ENCODE peak calls at places on chromosomes 3 and 15, in ten cellular contexts. D, Y, H, T, F, C, Q, B, A and N are unnamed samples.

GRCh38 chr3:104846270-104846669 is 520.4 kb upstream of the ALCAM start:
- DNase-seq in A (no peak), B (no peak), C (no peak), Q (no peak), T (no peak), Y (peak; percentile 90), H (no peak), F (no peak), D (no peak), N (no peak)

GRCh38 chr15:71374607-71375352 is 259.5 kb downstream of the THSD4 start:
- DNase-seq in A (no peak), F (no peak), D (no peak), B (no peak), H (no peak), Q (no peak), C (no peak), Y (peak; percentile 82), T (no peak), N (no peak)

GRCh38 chr3:138459619-138460535 is 25.5 kb downstream of the ESYT3 start:
- DNase-seq in Q (no peak), T (no peak), D (no peak), A (no peak), H (no peak), C (no peak), B (no peak), F (no peak), Y (no peak), N (peak; percentile 53)

GRCh38 chr3:13009132-13009945 is 63.9 kb downstream of the IQSEC1 start:
- DNase-seq in F (peak; percentile 88), T (no peak), H (no peak), B (peak; percentile 82), A (peak; percentile 55), Y (no peak), C (peak; percentile 73), Q (peak; percentile 56), D (no peak), N (peak; percentile 90)

GRCh38 chr3:28109829-28110228 is 131.6 kb upstream of the CMC1 start:
- DNase-seq in A (no peak), D (peak; percentile 3), T (no peak), Q (no peak), F (no peak), C (no peak), H (no peak), B (no peak), Y (peak; percentile 0), N (no peak)

GRCh38 chr3:160801386-160802118 is 45.5 kb downstream of the PPM1L start:
- DNase-seq in B (peak; percentile 77), F (no peak), Y (peak; percentile 0), H (no peak), A (no peak), C (peak; percentile 65), Q (peak; percentile 1), D (no peak), T (no peak), N (no peak)

GRCh38 chr3:188546835-188547670 is 393.1 kb downstream of the LPP start:
- DNase-seq in F (no peak), H (no peak), B (no peak), D (peak; percentile 10), A (no peak), C (no peak), Q (no peak), T (no peak), Y (peak; percentile 89), N (no peak)

GRCh38 chr15:99537344-99537743 is 28.4 kb upstream of the MEF2A start:
- DNase-seq in D (no peak), F (no peak), H (no peak), C (no peak), Q (no peak), Y (peak; percentile 13), B (no peak), T (no peak), A (no peak), N (no peak)

GRCh38 chr3:140128217-140129137 is 193.5 kb downstream of the CLSTN2 start:
- DNase-seq in F (peak; percentile 35), Y (peak; percentile 11), Q (no peak), B (peak; percentile 63), C (peak; percentile 20), H (peak; percentile 18), D (peak; percentile 10), A (no peak), T (no peak), N (peak; percentile 67)

GRCh38 chr15:74957301-74958035 is 896 bp upstream of the RPP25 start:
- DNase-seq in F (no peak), D (peak; percentile 43), A (no peak), T (no peak), B (peak; percentile 63), C (peak; percentile 69), Y (no peak), Q (no peak), H (no peak), N (peak; percentile 82)

GRCh38 chr15:86329311-86330013 is 249.8 kb downstream of the AGBL1 start:
- DNase-seq in Q (no peak), F (no peak), Y (no peak), B (no peak), D (no peak), H (no peak), T (no peak), C (no peak), A (no peak), N (no peak)

GRCh38 chr3:77411990-77412389 is 372.1 kb downstream of the ROBO2 start:
- DNase-seq in C (no peak), B (no peak), T (no peak), F (no peak), D (no peak), A (no peak), Q (no peak), Y (no peak), H (no peak), N (no peak)

GRCh38 chr3:129054605-129055104 is 5.9 kb upstream of the GP9 start:
- DNase-seq in B (no peak), A (no peak), Y (no peak), H (peak; percentile 49), Q (no peak), D (no peak), F (no peak), T (no peak), C (peak; percentile 57), N (no peak)

GRCh38 chr15:101437209-101437608 is 52.3 kb downstream of the PCSK6 start:
- DNase-seq in Q (no peak), D (peak; percentile 66), Y (no peak), F (no peak), C (no peak), T (no peak), H (no peak), B (no peak), A (no peak), N (no peak)

GRCh38 chr3:5019411-5020261 is 40.4 kb downstream of the BHLHE40 start:
- DNase-seq in Y (no peak), B (no peak), T (no peak), F (no peak), H (no peak), A (peak; percentile 74), C (peak; percentile 54), D (no peak), Q (peak; percentile 78), N (peak; percentile 60)

GRCh38 chr3:158845748-158846350 is 44.0 kb downstream of the MFSD1 start:
- DNase-seq in C (peak; percentile 27), H (peak; percentile 9), B (no peak), D (peak; percentile 50), Y (no peak), A (no peak), F (peak; percentile 61), T (no peak), Q (peak; percentile 44), N (no peak)

GRCh38 chr3:150303776-150304175 is 104.3 kb upstream of the TSC22D2 start:
- DNase-seq in D (peak; percentile 25), F (peak; percentile 3), T (no peak), Y (no peak), A (no peak), Q (no peak), C (no peak), H (peak; percentile 16), B (no peak), N (no peak)

GRCh38 chr3:141795311-141795710 is 32.1 kb downstream of the GRK7 start:
- DNase-seq in B (no peak), F (no peak), A (no peak), Y (no peak), D (no peak), H (no peak), T (no peak), Q (no peak), C (no peak), N (no peak)

GRCh38 chr3:141797819-141798405 is 34.7 kb downstream of the GRK7 start:
- DNase-seq in A (peak; percentile 11), D (no peak), B (no peak), C (no peak), F (no peak), H (peak; percentile 6), Q (peak; percentile 11), T (no peak), Y (no peak), N (no peak)

GRCh38 chr3:141795719-141796435 is 32.7 kb downstream of the GRK7 start:
- DNase-seq in Y (no peak), A (peak; percentile 11), H (no peak), F (no peak), B (peak; percentile 85), Q (no peak), T (peak; percentile 67), C (peak; percentile 43), D (no peak), N (peak; percentile 85)

GRCh38 chr3:141797167-141797773 is 34.1 kb downstream of the GRK7 start:
- DNase-seq in T (peak; percentile 39), F (no peak), Q (peak; percentile 45), H (peak; percentile 8), Y (peak; percentile 7), A (peak; percentile 31), B (peak; percentile 80), D (no peak), C (peak; percentile 34), N (peak; percentile 69)

GRCh38 chr3:141796436-141797166 is 33.4 kb downstream of the GRK7 start:
- DNase-seq in D (no peak), T (no peak), Q (peak; percentile 57), B (no peak), H (no peak), F (peak; percentile 79), A (peak; percentile 51), C (peak; percentile 30), Y (no peak), N (no peak)
- H3K4me1 ChIP-seq in D (no peaks in the 10 kb centered on the region), T (peaks cover 12% of the 10 kb centered on the region), Q (peaks cover 54% of the 10 kb centered on the region), B (peaks cover 11% of the 10 kb centered on the region), H (peaks cover 4% of the 10 kb centered on the region), F (peaks cover 22% of the 10 kb centered on the region), A (peaks cover 51% of the 10 kb centered on the region), C (no peaks in the 10 kb centered on the region), Y (peaks cover 7% of the 10 kb centered on the region), N (peaks cover 26% of the 10 kb centered on the region)

GRCh38 chr3:127690106-127690505 is 17.4 kb downstream of the ABTB1 start:
- DNase-seq in A (no peak), T (no peak), D (no peak), Y (peak; percentile 61), H (no peak), C (no peak), Q (no peak), B (peak; percentile 33), F (no peak), N (no peak)
- H3K27ac ChIP-seq in A (no peak overlapping the region), T (no peak overlapping the region), D (peak overlapping the region; percentile 90), Y (peak overlapping the region; percentile 80), H (no peak overlapping the region), C (no peak overlapping the region), Q (no peak overlapping the region), B (peak overlapping the region; percentile 54), F (no peak overlapping the region), N (peak overlapping the region; percentile 44)

GRCh38 chr15:55791576-55792400 is 48.8 kb upstream of the PRTG start:
- DNase-seq in D (no peak), A (no peak), H (no peak), B (no peak), Y (peak; percentile 49), C (no peak), Q (no peak), F (no peak), T (no peak), N (peak; percentile 78)
- H3K4me3 ChIP-seq in D (no peak overlapping the region), A (no peak overlapping the region), H (no peak overlapping the region), B (no peak overlapping the region), Y (no peak overlapping the region), C (no peak overlapping the region), Q (no peak overlapping the region), F (no peak overlapping the region), T (no peak overlapping the region), N (no peak overlapping the region)

GRCh38 chr3:100264242-100264641 is 3.5 kb downstream of the TBC1D23 start:
- DNase-seq in Q (no peak), T (no peak), H (no peak), A (no peak), F (no peak), Y (peak; percentile 11), D (no peak), C (no peak), B (no peak), N (no peak)
- H3K4me1 ChIP-seq in Q (peaks cover 26% of the 10 kb centered on the region), T (peaks cover 6% of the 10 kb centered on the region), H (peaks cover 30% of the 10 kb centered on the region), A (peaks cover 17% of the 10 kb centered on the region), F (peaks cover 14% of the 10 kb centered on the region), Y (peaks cover 9% of the 10 kb centered on the region), D (peaks cover 10% of the 10 kb centered on the region), C (peaks cover 15% of the 10 kb centered on the region), B (peaks cover 82% of the 10 kb centered on the region), N (peaks cover 32% of the 10 kb centered on the region)